ENCODE peak calls at places on chromosomes 3 and 15, in nine cellular contexts. A is body of pancreas, I is lower leg skin, E is testis, L is ovary, M is suprapubic skin, C is A549, H is uterus, Z is Peyer's patch. N is an unnamed sample.

GRCh38 chr15:38440353-38441129 is 13.4 kb upstream of the FAM98B start:
- DNase-seq in E (peak), I (peak), H (no peak), M (no peak), Z (no peak), L (no peak), C (peak), A (peak), N (no peak)

GRCh38 chr3:81951106-81951505 is 189.7 kb upstream of the GBE1 start:
- DNase-seq in L (no peak), E (no peak), C (no peak), I (no peak), H (no peak), M (no peak), Z (no peak), A (no peak), N (no peak)

GRCh38 chr3:63644212-63644777 is 8.2 kb upstream of the SNTN start:
- DNase-seq in H (no peak), L (no peak), Z (no peak), E (no peak), C (no peak), M (no peak), A (no peak), I (no peak), N (no peak)

GRCh38 chr3:127940116-127940515 is 25.1 kb downstream of the KBTBD12 start:
- DNase-seq in Z (no peak), L (no peak), H (no peak), I (no peak), A (no peak), C (no peak), M (no peak), E (no peak), N (no peak)

GRCh38 chr3:98971183-98971681 is 69.7 kb upstream of the DCBLD2 start:
- DNase-seq in L (no peak), E (no peak), C (no peak), A (no peak), Z (no peak), H (no peak), M (no peak), I (no peak), N (no peak)

GRCh38 chr3:146507331-146508120 is 36.9 kb downstream of the PLSCR1 start:
- DNase-seq in Z (no peak), M (no peak), L (no peak), E (no peak), H (no peak), C (no peak), A (no peak), I (no peak), N (no peak)

GRCh38 chr15:79007066-79007465 is 62.2 kb upstream of the CTSH start:
- DNase-seq in I (peak), Z (peak), H (no peak), C (peak), L (no peak), E (peak), M (no peak), A (peak), N (peak)

GRCh38 chr3:40585381-40586016 is 60.7 kb downstream of the ZNF621 start:
- DNase-seq in M (no peak), A (no peak), Z (no peak), L (no peak), C (no peak), I (no peak), H (no peak), E (no peak), N (no peak)

GRCh38 chr3:73653877-73654276 is 29.1 kb upstream of the PDZRN3 start:
- DNase-seq in Z (no peak), H (no peak), E (no peak), I (no peak), A (no peak), L (no peak), C (no peak), M (no peak), N (no peak)

GRCh38 chr3:142910280-142910679 is 21.4 kb upstream of the PCOLCE2 start:
- DNase-seq in H (no peak), Z (no peak), L (no peak), M (no peak), A (no peak), C (no peak), E (no peak), I (no peak), N (no peak)

GRCh38 chr3:132394334-132394733 is 23.0 kb upstream of the DNAJC13 start:
- DNase-seq in Z (no peak), E (no peak), A (no peak), C (no peak), M (no peak), L (no peak), H (peak), I (no peak), N (no peak)

GRCh38 chr3:129692743-129693142 is 86.3 kb upstream of the PLXND1 start:
- DNase-seq in E (no peak), L (no peak), A (no peak), H (no peak), C (no peak), Z (no peak), I (no peak), M (no peak), N (no peak)

GRCh38 chr3:14876942-14877341 is 58.2 kb downstream of the FGD5 start:
- DNase-seq in H (peak), Z (no peak), C (peak), L (no peak), I (peak), A (peak), E (no peak), M (peak), N (no peak)

GRCh38 chr3:122076414-122077292 is 21.5 kb downstream of the CD86 start:
- DNase-seq in I (no peak), L (no peak), Z (no peak), A (no peak), E (no peak), C (no peak), H (no peak), M (no peak), N (no peak)

GRCh38 chr3:14360123-14360881 is 42.1 kb upstream of the SLC6A6 start:
- DNase-seq in A (no peak), M (no peak), H (no peak), C (no peak), I (no peak), Z (no peak), L (no peak), E (no peak), N (no peak)

GRCh38 chr15:83011271-83012037 is at the start of gene C15orf40:
- DNase-seq in I (peak), C (peak), M (peak), H (peak), Z (peak), A (peak), L (peak), E (peak), N (peak)
- TF ChIP-seq POLR2A in I (peak), C (peak), M (peak), H (peak), Z (peak), A (peak), L (peak), E (peak), N (peak)

GRCh38 chr3:49104427-49105291 is at the start of gene QARS1:
- DNase-seq in I (peak), A (peak), L (peak), C (peak), M (peak), H (peak), Z (peak), E (peak), N (peak)
- TF ChIP-seq POLR2A in I (no peak), A (peak), L (no peak), C (peak), M (no peak), H (peak), Z (peak), E (no peak), N (no peak)

GRCh38 chr3:48468329-48468731 is 21.8 kb downstream of the ATRIP start:
- DNase-seq in M (no peak), H (no peak), E (no peak), C (no peak), L (no peak), Z (no peak), I (no peak), A (peak), N (no peak)
- TF ChIP-seq POLR2A in M (no peak), H (no peak), E (no peak), C (no peak), L (no peak), Z (no peak), I (no peak), A (no peak), N (no peak)

GRCh38 chr3:141405581-141405980 is 37.3 kb downstream of the ZBTB38 start:
- DNase-seq in L (no peak), Z (no peak), E (no peak), M (no peak), H (no peak), A (no peak), C (no peak), I (no peak), N (no peak)

GRCh38 chr3:141403576-141403975 is 35.3 kb downstream of the ZBTB38 start:
- DNase-seq in L (no peak), M (no peak), E (no peak), Z (no peak), A (no peak), I (no peak), C (no peak), H (no peak), N (no peak)

GRCh38 chr3:141407043-141407442 is 38.7 kb downstream of the ZBTB38 start:
- DNase-seq in C (no peak), E (no peak), H (peak), Z (no peak), I (peak), L (no peak), A (peak), M (no peak), N (peak)

GRCh38 chr3:141406265-141406664 is 38.0 kb downstream of the ZBTB38 start:
- DNase-seq in M (no peak), Z (no peak), A (no peak), E (no peak), L (no peak), I (no peak), C (no peak), H (no peak), N (no peak)

GRCh38 chr3:141405025-141405424 is 36.7 kb downstream of the ZBTB38 start:
- DNase-seq in I (no peak), C (no peak), L (no peak), E (no peak), H (no peak), Z (no peak), M (no peak), A (no peak), N (no peak)
- TF ChIP-seq POLR2A in I (no peak), C (no peak), L (no peak), E (no peak), H (no peak), Z (no peak), M (no peak), A (no peak), N (no peak)

GRCh38 chr15:85579011-85579701 is 198.8 kb downstream of the AKAP13 start:
- DNase-seq in E (no peak), Z (no peak), M (no peak), C (no peak), L (no peak), I (no peak), H (no peak), A (peak), N (no peak)
- TF ChIP-seq POLR2A in E (no peak), Z (peak), M (no peak), C (no peak), L (no peak), I (no peak), H (no peak), A (peak), N (no peak)

GRCh38 chr15:66652806-66653205 is 49.2 kb upstream of the SMAD6 start:
- DNase-seq in M (no peak), I (no peak), L (no peak), A (no peak), E (no peak), Z (no peak), H (no peak), C (no peak), N (no peak)
- TF ChIP-seq POLR2A in M (no peak), I (no peak), L (no peak), A (no peak), E (no peak), Z (no peak), H (no peak), C (no peak), N (no peak)

DNA sequence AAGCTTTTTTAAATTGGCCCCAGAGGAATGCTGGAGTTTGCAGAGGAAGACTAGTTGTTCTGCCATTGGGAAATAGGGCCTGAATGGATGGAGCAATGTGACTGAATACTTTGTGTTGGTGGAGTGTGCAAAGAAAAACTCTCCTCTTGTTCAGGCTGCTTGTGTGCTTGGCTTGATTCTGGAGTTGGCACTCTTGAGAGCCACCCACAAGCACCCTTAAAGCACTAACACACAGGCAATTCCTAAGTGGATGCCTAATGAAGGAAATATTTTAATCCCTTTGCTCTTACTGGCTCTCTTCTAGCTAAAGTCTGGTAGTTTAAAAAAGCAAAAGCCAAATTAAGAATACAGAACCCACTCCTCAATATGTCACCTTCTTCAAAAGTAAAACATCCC is 304.4 kb upstream of the C2CD4B start:
- DNase-seq in Z (no peak), A (no peak), C (no peak), L (no peak), M (no peak), E (no peak), H (no peak), I (peak), N (no peak)
- TF ChIP-seq POLR2A in Z (no peak), A (no peak), C (no peak), L (no peak), M (no peak), E (no peak), H (no peak), I (no peak), N (no peak)